ENCODE peak calls at places on chromosomes 16 and 17, in ten cellular contexts. C, B, K, X, L, V, D, Q, I and S are unnamed samples. For H3K36me3, the result is how much of the 10 kb centered on the place peaks cover.

GRCh38 chr17:82914375-82914774 is 74.6 kb upstream of the ZNF750 start:
- DNase-seq in C (peak), D (no peak), V (no peak), K (no peak), B (no peak), Q (no peak), L (no peak), I (no peak), X (no peak), S (no peak)

GRCh38 chr17:65062168-65062915 is 5.8 kb upstream of the GNA13 start:
- DNase-seq in K (no peak), Q (peak), X (peak), I (no peak), B (peak), C (peak), V (peak), D (no peak), L (peak), S (no peak)

GRCh38 chr16:57186630-57187507 is 740 bp downstream of the RSPRY1 start:
- DNase-seq in L (peak), Q (peak), V (peak), K (peak), X (peak), B (peak), I (peak), D (peak), C (peak), S (peak)

GRCh38 chr16:11274964-11275363 is 1.3 kb downstream of the PRM2 start:
- DNase-seq in K (no peak), C (no peak), B (no peak), Q (no peak), L (no peak), V (no peak), D (no peak), X (no peak), I (no peak), S (no peak)

GRCh38 chr17:76027159-76027839 is at the start of gene EVPL:
- DNase-seq in K (peak), B (peak), X (no peak), I (no peak), D (no peak), V (no peak), Q (peak), L (peak), C (peak), S (no peak)

GRCh38 chr16:31868701-31869167 is 4.9 kb upstream of the ZNF267 start:
- DNase-seq in Q (peak), X (peak), B (peak), L (peak), I (peak), C (peak), V (peak), D (peak), K (peak), S (peak)

GRCh38 chr17:37305406-37305905 is 70.3 kb upstream of the C17orf78 start:
- DNase-seq in D (no peak), K (no peak), L (peak), I (no peak), Q (no peak), X (no peak), V (no peak), C (no peak), B (no peak), S (no peak)

GRCh38 chr17:61641715-61642114 is 50.7 kb upstream of the NACA2 start:
- DNase-seq in K (no peak), L (no peak), D (no peak), X (no peak), B (no peak), I (no peak), C (no peak), V (no peak), Q (no peak), S (no peak)

GRCh38 chr16:21727344-21727743 is 63.6 kb downstream of the OTOA start:
- DNase-seq in K (no peak), C (no peak), V (no peak), X (no peak), I (no peak), Q (no peak), D (no peak), B (no peak), L (no peak), S (no peak)

GRCh38 chr17:65170839-65171238 is 33.7 kb downstream of the RGS9 start:
- DNase-seq in C (peak), B (no peak), L (no peak), I (peak), X (no peak), V (no peak), Q (no peak), D (peak), K (no peak), S (no peak)

GRCh38 chr17:80753946-80754345 is 209.3 kb downstream of the RPTOR start:
- DNase-seq in X (no peak), D (no peak), V (no peak), L (no peak), Q (no peak), B (no peak), C (no peak), K (no peak), I (no peak), S (no peak)

GRCh38 chr16:69859105-69859969 is 91.8 kb upstream of the CLEC18A start:
- DNase-seq in B (peak), L (peak), C (peak), I (peak), X (no peak), Q (peak), V (peak), D (no peak), K (peak), S (peak)

GRCh38 chr17:78806451-78806850 is 24.4 kb upstream of the CYTH1 start:
- DNase-seq in D (no peak), V (no peak), K (no peak), I (no peak), X (no peak), B (no peak), Q (no peak), C (peak), L (no peak), S (peak)

GRCh38 chr17:74879308-74879707 is 6.5 kb upstream of the FDXR start:
- DNase-seq in B (no peak), X (no peak), K (no peak), V (no peak), C (no peak), D (no peak), I (no peak), Q (no peak), L (no peak), S (no peak)

GRCh38 chr16:83939266-83939856 is 13.7 kb upstream of the OSGIN1 start:
- DNase-seq in K (no peak), V (no peak), Q (no peak), B (no peak), C (no peak), I (no peak), X (no peak), L (no peak), D (no peak), S (no peak)

GRCh38 chr17:66304304-66305174 is 2.1 kb downstream of the PRKCA start:
- DNase-seq in V (peak), D (peak), X (peak), B (no peak), L (peak), Q (peak), I (peak), K (peak), C (peak), S (peak)

GRCh38 chr17:10349403-10349802 is 23.4 kb downstream of the MYH13 start:
- DNase-seq in X (no peak), V (peak), L (no peak), C (no peak), K (peak), D (no peak), B (no peak), Q (peak), I (no peak), S (peak)

GRCh38 chr17:68357886-68358285 is 66.6 kb downstream of the ARSG start:
- DNase-seq in X (no peak), Q (no peak), L (no peak), V (no peak), K (no peak), B (no peak), C (no peak), I (no peak), D (no peak), S (no peak)

GRCh38 chr17:72566671-72567484 is 446.1 kb downstream of the SOX9 start:
- DNase-seq in I (no peak), V (no peak), Q (no peak), D (no peak), K (no peak), X (no peak), B (no peak), L (no peak), C (no peak), S (no peak)

GRCh38 chr16:56389554-56389953 is 35.8 kb downstream of the AMFR start:
- DNase-seq in K (no peak), L (peak), B (no peak), C (peak), X (peak), I (no peak), V (no peak), Q (no peak), D (peak), S (no peak)

GRCh38 chr16:58264961-58265479 is 29.8 kb downstream of the PRSS54 start:
- DNase-seq in V (no peak), K (no peak), I (peak), D (peak), L (peak), C (peak), X (peak), Q (no peak), B (peak), S (peak)

GRCh38 chr16:19777061-19777460 is 59.0 kb downstream of the IQCK start:
- DNase-seq in Q (no peak), V (no peak), X (no peak), C (no peak), L (no peak), K (no peak), D (no peak), B (no peak), I (no peak), S (no peak)

GRCh38 chr16:11957591-11958395 is 7.2 kb upstream of the TNFRSF17 start:
- DNase-seq in B (no peak), I (no peak), D (no peak), C (no peak), X (no peak), K (no peak), Q (no peak), V (no peak), L (no peak), S (no peak)

GRCh38 chr17:57391076-57391825 is 134.9 kb downstream of the MSI2 start:
- DNase-seq in L (no peak), D (no peak), K (no peak), X (no peak), C (no peak), V (no peak), I (no peak), B (no peak), Q (no peak), S (no peak)

GRCh38 chr16:56953006-56953405 is 8.7 kb upstream of the CETP start:
- DNase-seq in L (no peak), Q (no peak), C (no peak), X (no peak), B (no peak), D (no peak), I (no peak), K (no peak), V (no peak), S (no peak)

GRCh38 chr16:16042076-16042475 is 92.7 kb downstream of the ABCC1 start:
- DNase-seq in X (peak), L (no peak), C (no peak), D (peak), K (no peak), I (peak), V (no peak), Q (no peak), B (peak), S (peak)

GRCh38 chr17:63537991-63538692 is 12.1 kb upstream of the DCAF7 start:
- DNase-seq in Q (peak), V (peak), C (no peak), L (no peak), B (no peak), K (no peak), I (no peak), D (no peak), X (no peak), S (no peak)
- TF ChIP-seq EZH2 in Q (no peak), V (no peak), C (no peak), L (no peak), B (no peak), K (no peak), I (peak), D (peak), X (peak), S (no peak)

DNA sequence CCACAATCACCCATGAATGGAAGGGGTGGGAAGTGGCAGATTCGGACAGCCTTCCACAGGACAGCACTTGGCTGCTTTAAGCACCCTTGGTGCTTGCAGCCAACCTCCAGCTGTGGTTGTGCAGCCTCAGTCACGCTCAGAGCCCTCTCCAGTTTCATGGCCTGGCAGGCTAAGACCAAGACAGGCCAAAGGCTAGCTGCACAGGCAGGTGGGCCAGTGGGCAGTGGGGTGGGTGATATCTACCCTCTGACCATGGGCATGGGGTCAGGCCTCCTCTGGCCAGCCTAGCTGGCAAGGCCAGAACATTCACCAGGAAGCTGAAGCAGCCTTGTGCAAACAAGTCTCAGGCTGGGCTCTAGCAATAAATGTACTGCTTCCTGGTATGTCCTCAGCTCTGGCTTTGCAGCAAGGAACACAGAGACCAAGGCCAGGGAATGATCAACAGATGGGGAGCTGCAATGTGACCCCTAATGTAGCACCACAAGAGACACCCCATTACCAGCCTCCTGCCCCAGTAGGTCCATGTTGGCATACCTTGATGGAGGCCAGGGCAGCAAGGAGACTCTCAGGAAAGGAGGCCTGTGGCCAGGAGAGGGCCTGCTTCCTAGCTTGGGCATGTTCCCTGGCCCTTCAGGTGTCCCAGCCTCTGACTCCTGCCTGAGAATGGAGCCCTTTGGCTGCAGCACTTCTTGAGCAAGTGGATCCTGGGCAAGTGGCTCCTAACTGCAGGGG is 20.9 kb downstream of the HSD11B2 start:
- DNase-seq in K (no peak), B (no peak), I (no peak), X (no peak), L (no peak), C (no peak), Q (no peak), D (no peak), V (no peak), S (no peak)
- H3K36me3 ChIP-seq in K (under half), B (under half), I (under half), X (under half), L (under half), C (under half), Q (under half), D (under half), V (under half), S (under half)

GRCh38 chr17:17693253-17693954 is 12.1 kb downstream of the RAI1 start:
- DNase-seq in B (peak), D (no peak), L (peak), X (no peak), I (peak), K (no peak), Q (peak), C (peak), V (peak), S (peak)

GRCh38 chr17:17693955-17694228 is 12.6 kb downstream of the RAI1 start:
- DNase-seq in X (no peak), B (no peak), C (no peak), Q (no peak), D (no peak), L (no peak), V (peak), K (no peak), I (no peak), S (no peak)

GRCh38 chr17:17691468-17692263 is 10.4 kb downstream of the RAI1 start:
- DNase-seq in B (no peak), I (peak), V (no peak), X (no peak), L (no peak), D (no peak), Q (no peak), K (peak), C (no peak), S (peak)

GRCh38 chr17:17694229-17695081 is 13.2 kb downstream of the RAI1 start:
- DNase-seq in X (peak), B (peak), L (peak), V (peak), I (peak), Q (peak), C (peak), K (peak), D (peak), S (peak)

DNA sequence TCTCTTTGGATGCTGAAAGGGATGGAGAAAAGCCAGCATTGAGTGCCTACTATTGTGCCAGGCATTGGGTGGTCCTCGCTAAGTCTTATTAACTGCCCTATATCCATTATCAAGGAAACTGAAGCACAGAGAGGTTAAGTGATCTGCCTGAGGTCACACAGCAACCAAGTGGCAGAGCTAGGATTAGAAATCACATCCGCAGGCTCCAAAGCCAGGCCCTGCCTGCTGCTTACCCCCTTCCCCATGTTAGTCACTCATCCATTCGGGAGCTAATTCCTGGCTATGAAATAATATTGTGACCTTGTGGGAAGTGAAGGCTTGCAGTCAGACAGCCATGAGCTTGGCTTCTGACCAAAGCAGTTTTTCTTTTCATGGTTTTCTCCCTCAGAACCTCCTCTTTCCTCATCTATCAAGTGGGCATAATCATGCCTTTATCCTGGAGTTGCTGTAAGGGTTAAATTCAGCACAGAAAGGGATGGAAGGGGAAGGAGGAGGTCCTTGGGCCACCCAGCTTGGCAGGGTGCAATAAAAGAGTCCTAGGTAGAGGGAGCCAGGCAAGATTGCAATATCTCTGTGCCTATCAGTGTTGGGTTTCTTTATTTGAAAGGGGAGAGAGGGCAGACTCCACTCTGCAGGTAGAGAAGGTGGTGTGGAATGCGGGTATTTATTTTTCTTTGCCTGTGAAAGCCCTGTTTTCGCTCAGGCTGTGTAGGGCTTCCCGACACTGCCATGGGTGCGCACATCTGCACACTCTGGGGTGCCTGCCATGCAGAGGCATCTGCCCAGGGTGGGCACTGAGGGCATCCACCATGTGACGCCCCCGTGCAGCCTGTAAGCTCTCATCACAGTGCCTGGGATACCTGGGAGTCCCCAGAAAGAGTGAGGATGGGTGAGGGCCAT is 11.3 kb downstream of the RAI1 start:
- DNase-seq in K (no peak), Q (no peak), X (no peak), C (peak), V (no peak), D (no peak), B (no peak), L (no peak), I (peak), S (peak)
- H3K4me3 ChIP-seq in K (no peak), Q (peak), X (no peak), C (peak), V (peak), D (no peak), B (no peak), L (no peak), I (no peak), S (no peak)

DNA sequence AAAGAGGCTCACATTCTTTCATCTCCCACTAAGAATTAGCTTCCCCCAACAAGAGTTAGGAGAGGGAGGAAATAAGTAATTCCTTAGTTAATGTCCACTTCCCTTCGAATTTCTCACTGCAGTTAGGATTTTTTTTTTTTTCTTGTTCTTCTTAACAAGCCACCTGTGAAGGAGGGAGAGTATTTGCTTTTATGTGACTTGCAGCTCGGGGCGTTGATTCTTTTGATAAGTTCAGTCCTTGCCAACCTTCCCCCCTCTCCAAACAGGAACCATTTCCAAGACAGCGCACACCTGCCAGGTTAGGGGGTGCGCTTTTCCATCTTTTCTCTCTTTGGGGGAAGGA is 841 bp downstream of the ADAMTS18 start:
- DNase-seq in D (no peak), I (no peak), C (no peak), X (no peak), Q (no peak), L (no peak), K (no peak), V (no peak), B (no peak), S (no peak)
- TF ChIP-seq EZH2 in D (no peak), I (no peak), C (no peak), X (no peak), Q (peak), L (peak), K (no peak), V (no peak), B (no peak), S (no peak)

GRCh38 chr16:27506771-27507170 is 42.9 kb downstream of the GTF3C1 start:
- DNase-seq in C (no peak), K (no peak), L (no peak), I (no peak), D (no peak), V (no peak), B (no peak), X (no peak), Q (no peak), S (no peak)

GRCh38 chr16:27511657-27512056 is 38.1 kb downstream of the GTF3C1 start:
- DNase-seq in C (no peak), L (no peak), X (no peak), V (no peak), B (no peak), D (no peak), I (no peak), Q (no peak), K (no peak), S (no peak)

GRCh38 chr16:27512061-27512460 is 37.7 kb downstream of the GTF3C1 start:
- DNase-seq in L (no peak), X (no peak), D (no peak), K (no peak), I (no peak), C (no peak), Q (no peak), B (no peak), V (no peak), S (no peak)

GRCh38 chr16:27505297-27506236 is 44.1 kb downstream of the GTF3C1 start:
- DNase-seq in D (no peak), L (peak), Q (no peak), K (no peak), B (no peak), I (no peak), X (no peak), C (no peak), V (no peak), S (no peak)

GRCh38 chr16:27508476-27508875 is 41.2 kb downstream of the GTF3C1 start:
- DNase-seq in C (no peak), X (no peak), V (no peak), D (no peak), B (no peak), I (no peak), K (no peak), L (no peak), Q (no peak), S (no peak)
- H3K36me3 ChIP-seq in C (under half), X (under half), V (under half), D (half or more), B (under half), I (under half), K (half or more), L (under half), Q (under half), S (half or more)

GRCh38 chr16:3726021-3726687 is 8.8 kb upstream of the TRAP1 start:
- DNase-seq in D (no peak), I (no peak), X (no peak), V (no peak), B (no peak), L (no peak), K (no peak), Q (no peak), C (no peak), S (no peak)
- H3K4me3 ChIP-seq in D (no peak), I (no peak), X (no peak), V (no peak), B (no peak), L (no peak), K (no peak), Q (no peak), C (no peak), S (no peak)

GRCh38 chr17:8075081-8075480 is 12.4 kb downstream of the ALOX12B start:
- DNase-seq in K (no peak), X (no peak), C (no peak), B (no peak), V (no peak), L (no peak), D (no peak), I (no peak), Q (no peak), S (no peak)

GRCh38 chr17:8072727-8073461 is 14.6 kb downstream of the ALOX12B start:
- DNase-seq in L (no peak), I (no peak), Q (peak), X (no peak), K (no peak), C (no peak), D (no peak), V (peak), B (peak), S (no peak)

GRCh38 chr17:8071496-8071895 is 16.0 kb downstream of the ALOX12B start:
- DNase-seq in Q (no peak), L (no peak), D (no peak), B (no peak), I (no peak), C (no peak), V (no peak), X (no peak), K (no peak), S (no peak)

GRCh38 chr17:8073627-8074485 is 13.7 kb downstream of the ALOX12B start:
- DNase-seq in Q (peak), D (peak), L (peak), K (peak), I (peak), B (peak), C (peak), X (peak), V (peak), S (peak)

GRCh38 chr17:8072339-8072726 is 15.2 kb downstream of the ALOX12B start:
- DNase-seq in B (no peak), I (no peak), Q (peak), D (no peak), L (no peak), C (no peak), X (no peak), K (no peak), V (peak), S (no peak)
- TF ChIP-seq EZH2 in B (peak), I (no peak), Q (peak), D (peak), L (no peak), C (no peak), X (no peak), K (no peak), V (peak), S (no peak)